ENCODE peak calls at places on chromosomes 2 and 18, in five cellular contexts. Z is stimulated activated CD4-positive, alpha-beta T cell treated with anti-CD3 and anti-CD28 coated beads, Interleukin-1b, Interleukin-23, amount 100 ng/mL, for 24 hours; Y is cardiac fibroblast; H is GM06990; S is upper lobe of right lung. U is an unnamed sample.

GRCh38 chr2:38122344-38122743 is 46.4 kb upstream of the CYP1B1 start:
- DNase-seq in Z (no peak), Y (peak), H (no peak), S (no peak), U (no peak)

GRCh38 chr2:219644801-219645480 is 17.5 kb downstream of the SLC4A3 start:
- DNase-seq in Z (no peak), Y (no peak), H (no peak), S (peak), U (no peak)

GRCh38 chr2:146734042-146734715 is 1110.7 kb upstream of the ACVR2A start:
- DNase-seq in Z (no peak), Y (peak), H (peak), S (no peak), U (peak)

GRCh38 chr2:99710720-99711612 is 221.1 kb upstream of the REV1 start:
- DNase-seq in Z (no peak), Y (no peak), H (no peak), S (no peak), U (no peak)

GRCh38 chr2:27701676-27702075 is 38.0 kb downstream of the SLC4A1AP start:
- DNase-seq in Z (no peak), Y (no peak), H (no peak), S (peak), U (peak)

GRCh38 chr2:85393836-85394235 is 16.3 kb downstream of the CAPG start:
- DNase-seq in Z (no peak), Y (peak), H (no peak), S (peak), U (no peak)

GRCh38 chr18:59537581-59537980 is 159.6 kb downstream of the CCBE1 start:
- DNase-seq in Z (no peak), Y (peak), H (no peak), S (no peak), U (no peak)

GRCh38 chr18:57430983-57431382 is 4.2 kb upstream of the ONECUT2 start:
- DNase-seq in Z (no peak), Y (no peak), H (no peak), S (no peak), U (no peak)

GRCh38 chr2:186995092-186995491 is 146.1 kb upstream of the ZSWIM2 start:
- DNase-seq in Z (no peak), Y (peak), H (no peak), S (no peak), U (peak)

GRCh38 chr2:177983183-177983788 is 89.3 kb downstream of the PDE11A start:
- DNase-seq in Z (no peak), Y (peak), H (no peak), S (no peak), U (peak)

GRCh38 chr2:28624436-28624797 is 127.2 kb upstream of the PPP1CB start:
- DNase-seq in Z (no peak), Y (no peak), H (no peak), S (no peak), U (no peak)

GRCh38 chr2:189171956-189172609 is 7.5 kb downstream of the COL5A2 start:
- DNase-seq in Z (no peak), Y (no peak), H (no peak), S (no peak), U (peak)

GRCh38 chr18:25074925-25075693 is 276.9 kb downstream of the ZNF521 start:
- DNase-seq in Z (no peak), Y (no peak), H (no peak), S (no peak), U (no peak)

GRCh38 chr2:141570474-141571131 is 560.2 kb downstream of the LRP1B start:
- DNase-seq in Z (no peak), Y (no peak), H (no peak), S (no peak), U (no peak)

GRCh38 chr2:239703834-239704233 is 303.0 kb upstream of the HDAC4 start:
- DNase-seq in Z (no peak), Y (no peak), H (no peak), S (no peak), U (no peak)

GRCh38 chr2:11870064-11870463 is 123.6 kb downstream of the LPIN1 start:
- DNase-seq in Z (no peak), Y (no peak), H (no peak), S (no peak), U (no peak)

GRCh38 chr18:37783771-37784170 is 218.2 kb upstream of the CELF4 start:
- DNase-seq in Z (no peak), Y (no peak), H (no peak), S (no peak), U (no peak)

GRCh38 chr18:24868331-24868730 is 407.9 kb downstream of the HRH4 start:
- DNase-seq in Z (no peak), Y (no peak), H (no peak), S (no peak), U (no peak)

GRCh38 chr2:45771251-45771650 is 119.8 kb downstream of the PRKCE start:
- DNase-seq in Z (no peak), Y (peak), H (no peak), S (peak), U (no peak)

GRCh38 chr2:240575101-240575965 is 7.0 kb downstream of the RNPEPL1 start:
- DNase-seq in Z (no peak), Y (no peak), H (no peak), S (peak), U (no peak)

GRCh38 chr2:1747065-1747941 is 3.0 kb upstream of the PXDN start:
- DNase-seq in Z (no peak), Y (no peak), H (no peak), S (peak), U (no peak)

GRCh38 chr18:58993260-58993659 is 128.6 kb downstream of the ZNF532 start:
- DNase-seq in Z (no peak), Y (peak), H (no peak), S (no peak), U (peak)

U was measured in astrocyte of the spinal cord.